ENCODE peak calls at places on chromosomes 16 and 17, in seven cellular contexts. U, E, X, Z, S, T and R are unnamed samples.

GRCh38 chr17:39889200-39889599 is 21.2 kb downstream of the ZPBP2 start:
- DNase-seq in U (no peak), E (no peak), X (no peak), Z (no peak), S (no peak), T (no peak), R (no peak)

GRCh38 chr17:3888343-3889171 is 4.3 kb downstream of the CAMKK1 start:
- DNase-seq in U (no peak), E (peak), X (no peak), Z (no peak), S (no peak), T (no peak), R (peak)

GRCh38 chr17:38440614-38441397 is 12.5 kb downstream of the ARHGAP23 start:
- DNase-seq in U (peak), E (no peak), X (no peak), Z (no peak), S (no peak), T (no peak), R (no peak)

GRCh38 chr16:89150981-89151380 is 20.6 kb upstream of the CDH15 start:
- DNase-seq in U (no peak), E (no peak), X (peak), Z (no peak), S (no peak), T (no peak), R (no peak)

GRCh38 chr16:65500007-65500406 is 378.1 kb upstream of the CDH11 start:
- DNase-seq in U (no peak), E (no peak), X (no peak), Z (no peak), S (no peak), T (no peak), R (no peak)

GRCh38 chr16:31842864-31843263 is 30.7 kb upstream of the ZNF267 start:
- DNase-seq in U (no peak), E (no peak), X (no peak), Z (no peak), S (no peak), T (no peak), R (no peak)

GRCh38 chr16:10983175-10983558 is 38.8 kb downstream of the CLEC16A start:
- DNase-seq in U (no peak), E (no peak), X (no peak), Z (no peak), S (no peak), T (no peak), R (no peak)

GRCh38 chr17:42316755-42317154 is 28.5 kb downstream of the STAT5A start:
- DNase-seq in U (no peak), E (no peak), X (no peak), Z (no peak), S (no peak), T (no peak), R (no peak)

GRCh38 chr16:23398987-23399805 is 53.8 kb downstream of the COG7 start:
- DNase-seq in U (peak), E (no peak), X (no peak), Z (no peak), S (no peak), T (no peak), R (no peak)

GRCh38 chr16:79949417-79949816 is 348.9 kb upstream of the MAF start:
- DNase-seq in U (no peak), E (no peak), X (no peak), Z (no peak), S (no peak), T (no peak), R (no peak)

GRCh38 chr16:80875616-80876015 is 71.2 kb upstream of the CDYL2 start:
- DNase-seq in U (no peak), E (no peak), X (no peak), Z (no peak), S (no peak), T (no peak), R (no peak)

GRCh38 chr16:683396-684066 is 603 bp downstream of the JMJD8 start:
- DNase-seq in U (no peak), E (peak), X (no peak), Z (no peak), S (no peak), T (no peak), R (no peak)

DNA sequence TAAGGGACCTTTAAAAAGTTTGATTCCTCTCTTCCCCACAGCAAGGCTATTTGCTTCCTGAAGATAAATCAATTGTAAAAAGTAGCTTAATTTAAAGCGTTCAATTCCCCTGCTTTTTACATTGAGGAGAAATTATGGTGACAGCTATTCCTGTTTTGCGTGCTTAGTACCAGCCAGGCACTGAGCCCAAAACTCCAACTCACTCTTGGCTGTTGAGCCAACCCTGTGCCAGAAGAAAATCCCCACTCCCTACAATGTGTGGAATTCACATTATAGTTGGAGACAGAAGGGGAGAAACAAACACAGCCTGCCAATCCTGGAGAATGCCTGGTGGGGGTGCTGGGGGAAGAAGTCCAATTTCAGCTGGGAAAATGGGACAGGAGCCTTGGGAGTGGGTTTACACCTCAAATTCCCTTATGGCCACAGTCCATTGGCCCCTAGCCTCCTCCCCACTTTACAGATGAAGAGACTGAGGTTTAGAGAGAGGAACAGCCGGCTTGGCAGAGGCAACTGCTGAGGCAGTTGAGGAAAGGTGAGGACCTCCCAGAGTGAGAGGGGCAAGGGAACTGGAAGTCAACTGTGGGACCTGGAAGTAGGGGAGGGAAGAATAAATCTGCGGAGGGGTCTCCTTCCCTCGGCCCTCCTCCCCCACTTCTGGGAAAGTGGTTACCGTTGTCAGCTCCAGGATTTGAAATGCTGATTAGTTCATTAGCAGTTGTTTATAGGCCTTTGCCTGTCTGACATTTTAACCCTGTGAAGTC is 26.1 kb downstream of the CDH1 start:
- DNase-seq in U (no peak), E (no peak), X (no peak), Z (no peak), S (no peak), T (no peak), R (no peak)
- TF ChIP-seq SIN3A in U (peak), E (no peak), X (no peak), Z (no peak), S (no peak), T (no peak), R (no peak)

DNA sequence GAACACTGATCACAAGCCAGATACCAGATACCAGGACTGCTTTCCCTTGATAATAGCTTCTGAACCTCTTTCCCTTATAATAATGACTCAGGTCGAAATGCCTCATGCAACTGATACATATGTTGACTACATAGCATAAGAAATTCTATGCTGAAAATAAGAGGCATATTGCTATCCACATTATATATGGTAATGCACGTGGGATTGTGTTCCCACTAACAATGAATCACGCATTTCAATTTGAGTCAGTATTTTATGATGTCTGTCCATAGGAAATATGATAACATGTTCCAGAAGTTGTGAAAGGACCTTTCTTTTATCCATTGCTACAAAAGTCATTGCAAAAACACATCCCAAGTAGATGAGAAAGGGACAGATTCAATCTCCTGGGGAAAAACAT is 158.2 kb upstream of the HS3ST3A1 start:
- DNase-seq in U (no peak), E (no peak), X (no peak), Z (no peak), S (no peak), T (no peak), R (no peak)
- TF ChIP-seq SIN3A in U (no peak), E (no peak), X (no peak), Z (no peak), S (no peak), T (no peak), R (no peak)

GRCh38 chr17:60253048-60253447 is 103.3 kb downstream of the CA4 start:
- DNase-seq in U (no peak), E (no peak), X (no peak), Z (no peak), S (no peak), T (no peak), R (no peak)
- TF ChIP-seq SIN3A in U (no peak), E (no peak), X (no peak), Z (no peak), S (no peak), T (no peak), R (no peak)

GRCh38 chr16:74521691-74522090 is 85.2 kb downstream of the GLG1 start:
- DNase-seq in U (no peak), E (no peak), X (peak), Z (no peak), S (no peak), T (no peak), R (no peak)

DNA sequence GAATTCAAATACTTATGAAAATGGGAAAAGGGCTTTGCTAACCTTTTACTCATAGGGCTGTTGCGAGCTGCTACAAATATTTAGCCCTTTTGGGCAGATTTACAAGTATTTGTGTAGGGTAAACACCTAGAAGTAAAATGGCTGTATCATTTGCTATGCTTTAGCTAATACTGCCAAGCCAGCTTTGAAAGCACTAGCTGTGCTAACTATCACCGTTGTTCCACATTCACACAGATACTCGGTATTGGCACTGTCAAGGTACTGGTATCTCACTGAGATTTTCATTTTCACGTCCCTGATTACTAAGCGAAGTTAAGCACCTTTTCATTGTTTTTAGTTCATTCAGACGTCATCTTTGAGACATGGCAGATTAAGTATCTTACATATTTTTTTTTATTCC is 84.8 kb downstream of the GLG1 start:
- DNase-seq in U (no peak), E (no peak), X (no peak), Z (no peak), S (no peak), T (no peak), R (no peak)
- TF ChIP-seq SIN3A in U (no peak), E (no peak), X (no peak), Z (no peak), S (no peak), T (no peak), R (no peak)